ENCODE peak calls at places on chromosome 13, in nine cellular contexts. One of them, this sample, is unnamed.

GRCh38 chr13:25677956-25678355 is 306.2 kb downstream of the ATP8A2 start:
- DNase-seq in cardiac muscle cell: no peak
- DNase-seq in SJSA1: no peak
- DNase-seq in PC-3: no peak
- DNase-seq in WERI-Rb-1: no peak
- DNase-seq in GM23248: no peak
- DNase-seq in colonic mucosa: no peak
- DNase-seq in GM06990: no peak
- DNase-seq in tibial nerve: no peak
- DNase-seq in this sample: no peak

GRCh38 chr13:26709461-26709860 is 51.1 kb downstream of the GPR12 start:
- DNase-seq in cardiac muscle cell: no peak
- DNase-seq in SJSA1: no peak
- DNase-seq in PC-3: no peak
- DNase-seq in WERI-Rb-1: no peak
- DNase-seq in GM23248: no peak
- DNase-seq in colonic mucosa: no peak
- DNase-seq in GM06990: no peak
- DNase-seq in tibial nerve: no peak
- DNase-seq in this sample: no peak

GRCh38 chr13:51218691-51219090 is 3.5 kb upstream of the FAM124A start:
- DNase-seq in cardiac muscle cell: no peak
- DNase-seq in SJSA1: no peak
- DNase-seq in PC-3: no peak
- DNase-seq in WERI-Rb-1: no peak
- DNase-seq in GM23248: no peak
- DNase-seq in colonic mucosa: no peak
- DNase-seq in GM06990: no peak
- DNase-seq in tibial nerve: no peak
- DNase-seq in this sample: no peak

GRCh38 chr13:36282818-36283432 is 14.7 kb downstream of the CCDC169 start:
- DNase-seq in cardiac muscle cell: peak; percentile 67
- DNase-seq in SJSA1: peak; percentile 21
- DNase-seq in PC-3: peak; percentile 60
- DNase-seq in WERI-Rb-1: no peak
- DNase-seq in GM23248: peak; percentile 64
- DNase-seq in colonic mucosa: no peak
- DNase-seq in GM06990: no peak
- DNase-seq in tibial nerve: no peak
- DNase-seq in this sample: peak; percentile 15

GRCh38 chr13:72109863-72110262 is 242.9 kb upstream of the DACH1 start:
- DNase-seq in cardiac muscle cell: no peak
- DNase-seq in SJSA1: no peak
- DNase-seq in PC-3: peak; percentile 67
- DNase-seq in WERI-Rb-1: no peak
- DNase-seq in GM23248: no peak
- DNase-seq in colonic mucosa: no peak
- DNase-seq in GM06990: no peak
- DNase-seq in tibial nerve: no peak
- DNase-seq in this sample: no peak

GRCh38 chr13:43611631-43612416 is 174.9 kb downstream of the ENOX1 start:
- DNase-seq in cardiac muscle cell: no peak
- DNase-seq in SJSA1: no peak
- DNase-seq in PC-3: no peak
- DNase-seq in WERI-Rb-1: no peak
- DNase-seq in GM23248: no peak
- DNase-seq in colonic mucosa: no peak
- DNase-seq in GM06990: no peak
- DNase-seq in tibial nerve: no peak
- DNase-seq in this sample: no peak

GRCh38 chr13:50320297-50320862 is 305.1 kb downstream of the KCNRG start:
- DNase-seq in cardiac muscle cell: peak; percentile 35
- DNase-seq in SJSA1: peak; percentile 21
- DNase-seq in PC-3: peak; percentile 89
- DNase-seq in WERI-Rb-1: no peak
- DNase-seq in GM23248: peak; percentile 53
- DNase-seq in colonic mucosa: no peak
- DNase-seq in GM06990: no peak
- DNase-seq in tibial nerve: no peak
- DNase-seq in this sample: no peak

GRCh38 chr13:101785858-101786257 is 333.4 kb downstream of the ITGBL1 start:
- DNase-seq in cardiac muscle cell: no peak
- DNase-seq in SJSA1: no peak
- DNase-seq in PC-3: peak; percentile 59
- DNase-seq in WERI-Rb-1: peak; percentile 86
- DNase-seq in GM23248: peak; percentile 38
- DNase-seq in colonic mucosa: no peak
- DNase-seq in GM06990: no peak
- DNase-seq in tibial nerve: no peak
- DNase-seq in this sample: peak; percentile 38

GRCh38 chr13:22114630-22115311 is 443.9 kb downstream of the FGF9 start:
- DNase-seq in cardiac muscle cell: peak; percentile 0
- DNase-seq in SJSA1: peak; percentile 14
- DNase-seq in PC-3: no peak
- DNase-seq in WERI-Rb-1: no peak
- DNase-seq in GM23248: peak; percentile 35
- DNase-seq in colonic mucosa: no peak
- DNase-seq in GM06990: peak; percentile 85
- DNase-seq in tibial nerve: peak; percentile 43
- DNase-seq in this sample: peak; percentile 73

GRCh38 chr13:20165417-20166257 is 4.8 kb upstream of the GJA3 start:
- DNase-seq in cardiac muscle cell: no peak
- DNase-seq in SJSA1: no peak
- DNase-seq in PC-3: peak; percentile 67
- DNase-seq in WERI-Rb-1: no peak
- DNase-seq in GM23248: no peak
- DNase-seq in colonic mucosa: no peak
- DNase-seq in GM06990: no peak
- DNase-seq in tibial nerve: no peak
- DNase-seq in this sample: no peak

GRCh38 chr13:82898625-82899024 is 983.6 kb downstream of the SLITRK1 start:
- DNase-seq in cardiac muscle cell: no peak
- DNase-seq in SJSA1: no peak
- DNase-seq in PC-3: no peak
- DNase-seq in WERI-Rb-1: no peak
- DNase-seq in GM23248: no peak
- DNase-seq in colonic mucosa: no peak
- DNase-seq in GM06990: no peak
- DNase-seq in tibial nerve: no peak
- DNase-seq in this sample: no peak

GRCh38 chr13:26095338-26095737 is 43.5 kb upstream of the SHISA2 start:
- DNase-seq in cardiac muscle cell: no peak
- DNase-seq in SJSA1: no peak
- DNase-seq in PC-3: no peak
- DNase-seq in WERI-Rb-1: no peak
- DNase-seq in GM23248: no peak
- DNase-seq in colonic mucosa: no peak
- DNase-seq in GM06990: no peak
- DNase-seq in tibial nerve: no peak
- DNase-seq in this sample: no peak

GRCh38 chr13:23770428-23770827 is 118.8 kb downstream of the MIPEP start:
- DNase-seq in cardiac muscle cell: no peak
- DNase-seq in SJSA1: no peak
- DNase-seq in PC-3: no peak
- DNase-seq in WERI-Rb-1: peak; percentile 64
- DNase-seq in GM23248: no peak
- DNase-seq in colonic mucosa: no peak
- DNase-seq in GM06990: no peak
- DNase-seq in tibial nerve: no peak
- DNase-seq in this sample: no peak

GRCh38 chr13:103188688-103189326 is 122.6 kb upstream of the SLC10A2 start:
- DNase-seq in cardiac muscle cell: peak; percentile 61
- DNase-seq in SJSA1: peak; percentile 40
- DNase-seq in PC-3: peak; percentile 48
- DNase-seq in WERI-Rb-1: no peak
- DNase-seq in GM23248: peak; percentile 14
- DNase-seq in colonic mucosa: no peak
- DNase-seq in GM06990: no peak
- DNase-seq in tibial nerve: no peak
- DNase-seq in this sample: peak; percentile 49

GRCh38 chr13:47480121-47480520 is 521.0 kb downstream of the SUCLA2 start:
- DNase-seq in cardiac muscle cell: peak; percentile 67
- DNase-seq in SJSA1: peak; percentile 80
- DNase-seq in PC-3: peak; percentile 77
- DNase-seq in WERI-Rb-1: no peak
- DNase-seq in GM23248: peak; percentile 92
- DNase-seq in colonic mucosa: no peak
- DNase-seq in GM06990: no peak
- DNase-seq in tibial nerve: no peak
- DNase-seq in this sample: no peak

GRCh38 chr13:74200081-74200480 is 65.9 kb upstream of the KLF12 start:
- DNase-seq in cardiac muscle cell: no peak
- DNase-seq in SJSA1: no peak
- DNase-seq in PC-3: no peak
- DNase-seq in WERI-Rb-1: no peak
- DNase-seq in GM23248: peak; percentile 48
- DNase-seq in colonic mucosa: no peak
- DNase-seq in GM06990: no peak
- DNase-seq in tibial nerve: no peak
- DNase-seq in this sample: no peak

GRCh38 chr13:20363162-20363561 is 131.0 kb upstream of the GJB6 start:
- DNase-seq in cardiac muscle cell: no peak
- DNase-seq in SJSA1: no peak
- DNase-seq in PC-3: no peak
- DNase-seq in WERI-Rb-1: no peak
- DNase-seq in GM23248: no peak
- DNase-seq in colonic mucosa: no peak
- DNase-seq in GM06990: no peak
- DNase-seq in tibial nerve: no peak
- DNase-seq in this sample: no peak

GRCh38 chr13:93344048-93344447 is 117.4 kb downstream of the GPC6 start:
- DNase-seq in cardiac muscle cell: no peak
- DNase-seq in SJSA1: no peak
- DNase-seq in PC-3: no peak
- DNase-seq in WERI-Rb-1: peak; percentile 62
- DNase-seq in GM23248: no peak
- DNase-seq in colonic mucosa: no peak
- DNase-seq in GM06990: no peak
- DNase-seq in tibial nerve: no peak
- DNase-seq in this sample: no peak

GRCh38 chr13:93942016-93942415 is 537.5 kb downstream of the DCT start:
- DNase-seq in cardiac muscle cell: peak; percentile 34
- DNase-seq in SJSA1: no peak
- DNase-seq in PC-3: no peak
- DNase-seq in WERI-Rb-1: no peak
- DNase-seq in GM23248: peak; percentile 27
- DNase-seq in colonic mucosa: no peak
- DNase-seq in GM06990: no peak
- DNase-seq in tibial nerve: no peak
- DNase-seq in this sample: no peak

DNA sequence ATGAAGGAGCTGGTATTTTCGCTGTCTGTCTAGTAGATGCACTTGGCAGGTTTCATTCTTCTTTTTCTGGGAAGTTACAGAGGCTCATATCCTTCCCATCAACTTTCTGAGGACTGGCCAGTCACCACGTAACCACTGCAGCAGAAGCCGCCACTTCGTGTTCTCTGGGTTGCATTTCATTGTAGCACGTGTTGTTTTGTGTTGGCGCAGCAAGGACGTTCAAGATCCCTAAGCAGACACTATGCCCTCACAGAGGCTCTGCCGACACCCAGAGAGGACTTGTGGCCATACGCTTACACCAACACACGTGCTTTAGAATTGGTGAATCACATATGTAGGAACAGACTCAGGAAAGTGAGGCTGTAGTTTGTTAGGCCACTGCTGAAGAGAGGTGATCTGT is 42.2 kb upstream of the TEX29 start:
- DNase-seq in cardiac muscle cell: no peak
- DNase-seq in SJSA1: no peak
- DNase-seq in PC-3: no peak
- DNase-seq in WERI-Rb-1: no peak
- DNase-seq in GM23248: no peak
- DNase-seq in colonic mucosa: no peak
- DNase-seq in GM06990: no peak
- DNase-seq in tibial nerve: no peak
- DNase-seq in this sample: no peak
- H3K36me3 ChIP-seq in cardiac muscle cell: peaks cover 27% of the 10 kb centered on the region
- H3K36me3 ChIP-seq in SJSA1: peaks cover 89% of the 10 kb centered on the region
- H3K36me3 ChIP-seq in PC-3: peaks cover 7% of the 10 kb centered on the region
- H3K36me3 ChIP-seq in WERI-Rb-1: peaks cover 72% of the 10 kb centered on the region
- H3K36me3 ChIP-seq in GM23248: peaks cover 36% of the 10 kb centered on the region
- H3K36me3 ChIP-seq in colonic mucosa: peaks cover 1% of the 10 kb centered on the region
- H3K36me3 ChIP-seq in GM06990: peaks cover 31% of the 10 kb centered on the region
- H3K36me3 ChIP-seq in tibial nerve: peaks cover 69% of the 10 kb centered on the region
- H3K36me3 ChIP-seq in this sample: peaks cover 4% of the 10 kb centered on the region

GRCh38 chr13:77053192-77053591 is 26.2 kb upstream of the FBXL3 start:
- DNase-seq in cardiac muscle cell: no peak
- DNase-seq in SJSA1: no peak
- DNase-seq in PC-3: no peak
- DNase-seq in WERI-Rb-1: no peak
- DNase-seq in GM23248: no peak
- DNase-seq in colonic mucosa: no peak
- DNase-seq in GM06990: no peak
- DNase-seq in tibial nerve: no peak
- DNase-seq in this sample: no peak
- H3K36me3 ChIP-seq in cardiac muscle cell: peaks cover 14% of the 10 kb centered on the region
- H3K36me3 ChIP-seq in SJSA1: peaks cover 54% of the 10 kb centered on the region
- H3K36me3 ChIP-seq in PC-3: peaks cover 9% of the 10 kb centered on the region
- H3K36me3 ChIP-seq in WERI-Rb-1: no peaks in the 10 kb centered on the region
- H3K36me3 ChIP-seq in GM23248: peaks cover 56% of the 10 kb centered on the region
- H3K36me3 ChIP-seq in colonic mucosa: no peaks in the 10 kb centered on the region
- H3K36me3 ChIP-seq in GM06990: peaks cover 16% of the 10 kb centered on the region
- H3K36me3 ChIP-seq in tibial nerve: peaks cover 91% of the 10 kb centered on the region
- H3K36me3 ChIP-seq in this sample: peaks cover 5% of the 10 kb centered on the region

GRCh38 chr13:97360610-97361009 is 73.4 kb upstream of the RAP2A start:
- DNase-seq in cardiac muscle cell: no peak
- DNase-seq in SJSA1: no peak
- DNase-seq in PC-3: no peak
- DNase-seq in WERI-Rb-1: no peak
- DNase-seq in GM23248: no peak
- DNase-seq in colonic mucosa: no peak
- DNase-seq in GM06990: no peak
- DNase-seq in tibial nerve: no peak
- DNase-seq in this sample: no peak
- H3K36me3 ChIP-seq in cardiac muscle cell: peaks cover 4% of the 10 kb centered on the region
- H3K36me3 ChIP-seq in SJSA1: peaks cover 34% of the 10 kb centered on the region
- H3K36me3 ChIP-seq in PC-3: no peaks in the 10 kb centered on the region
- H3K36me3 ChIP-seq in WERI-Rb-1: no peaks in the 10 kb centered on the region
- H3K36me3 ChIP-seq in GM23248: peaks cover 36% of the 10 kb centered on the region
- H3K36me3 ChIP-seq in colonic mucosa: no peaks in the 10 kb centered on the region
- H3K36me3 ChIP-seq in GM06990: no peaks in the 10 kb centered on the region
- H3K36me3 ChIP-seq in tibial nerve: peaks cover 22% of the 10 kb centered on the region
- H3K36me3 ChIP-seq in this sample: no peaks in the 10 kb centered on the region

DNA sequence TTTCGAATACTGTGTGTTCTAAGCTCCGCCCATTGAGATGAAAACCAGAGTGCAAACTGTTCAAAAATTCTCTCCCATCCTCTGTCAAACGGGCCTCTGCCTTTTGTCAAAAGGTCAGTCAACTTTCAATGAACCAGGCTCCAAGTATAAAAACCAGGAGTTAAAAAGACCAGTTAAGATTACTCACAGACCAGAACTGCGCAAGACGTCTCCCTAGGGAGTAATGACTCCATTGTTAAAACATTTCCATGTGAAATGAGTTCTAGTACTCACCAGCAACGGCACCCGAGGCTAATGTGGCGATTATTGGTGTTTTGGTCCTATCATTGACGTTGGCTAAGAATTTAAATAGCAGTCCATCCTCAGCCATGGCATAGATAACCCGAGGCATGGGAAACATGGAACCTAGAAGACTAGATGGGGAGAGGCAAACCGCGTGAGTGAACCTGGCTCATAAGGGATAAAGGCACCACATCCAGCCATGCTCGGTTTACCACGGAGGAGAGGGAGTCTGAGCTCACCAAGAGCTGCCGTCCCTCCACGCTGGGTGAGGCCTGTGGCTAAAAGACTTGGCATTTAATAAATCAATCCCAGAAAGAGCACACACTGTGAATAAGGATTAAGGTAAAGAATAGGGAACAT is 73.3 kb downstream of the SLC7A1 start:
- DNase-seq in cardiac muscle cell: peak; percentile 97
- DNase-seq in SJSA1: peak; percentile 85
- DNase-seq in PC-3: no peak
- DNase-seq in WERI-Rb-1: no peak
- DNase-seq in GM23248: peak; percentile 98
- DNase-seq in colonic mucosa: no peak
- DNase-seq in GM06990: no peak
- DNase-seq in tibial nerve: peak; percentile 79
- DNase-seq in this sample: no peak
- H3K36me3 ChIP-seq in cardiac muscle cell: peaks cover 7% of the 10 kb centered on the region
- H3K36me3 ChIP-seq in SJSA1: peaks cover 89% of the 10 kb centered on the region
- H3K36me3 ChIP-seq in PC-3: peaks cover 24% of the 10 kb centered on the region
- H3K36me3 ChIP-seq in WERI-Rb-1: peaks cover 6% of the 10 kb centered on the region
- H3K36me3 ChIP-seq in GM23248: peaks cover 39% of the 10 kb centered on the region
- H3K36me3 ChIP-seq in colonic mucosa: no peaks in the 10 kb centered on the region
- H3K36me3 ChIP-seq in GM06990: peaks cover 47% of the 10 kb centered on the region
- H3K36me3 ChIP-seq in tibial nerve: peaks cover 68% of the 10 kb centered on the region
- H3K36me3 ChIP-seq in this sample: no peaks in the 10 kb centered on the region